ENCODE peak calls at places on chromosomes 16 and 17, in nine cellular contexts. One of them, this sample, is unnamed. For H3K4me1, the result is how much of the 10 kb centered on the place peaks cover.

GRCh38 chr16:80936410-80936809 is 70.3 kb downstream of the CMC2 start:
- DNase-seq in ovary: no peak
- DNase-seq in sigmoid colon: no peak
- DNase-seq in pancreas: no peak
- DNase-seq in CD8-positive, alpha-beta T cell: no peak
- DNase-seq in cardiac muscle cell: peak
- DNase-seq in right atrium auricular region: no peak
- DNase-seq in H1: no peak
- DNase-seq in A549: no peak
- DNase-seq in this sample: peak

GRCh38 chr17:82693168-82693867 is 5.2 kb downstream of the RAB40B start:
- DNase-seq in CD8-positive, alpha-beta T cell: no peak
- DNase-seq in H1: no peak
- DNase-seq in right atrium auricular region: no peak
- DNase-seq in pancreas: no peak
- DNase-seq in cardiac muscle cell: no peak
- DNase-seq in A549: no peak
- DNase-seq in ovary: no peak
- DNase-seq in sigmoid colon: no peak
- DNase-seq in this sample: no peak

GRCh38 chr17:74296548-74296936 is 22.5 kb downstream of the DNAI2 start:
- DNase-seq in cardiac muscle cell: peak
- DNase-seq in sigmoid colon: peak
- DNase-seq in CD8-positive, alpha-beta T cell: no peak
- DNase-seq in H1: peak
- DNase-seq in ovary: peak
- DNase-seq in pancreas: no peak
- DNase-seq in A549: peak
- DNase-seq in right atrium auricular region: peak
- DNase-seq in this sample: peak

GRCh38 chr17:79803997-79804855 is 7.3 kb upstream of the CBX8 start:
- DNase-seq in ovary: no peak
- DNase-seq in cardiac muscle cell: no peak
- DNase-seq in sigmoid colon: no peak
- DNase-seq in H1: no peak
- DNase-seq in right atrium auricular region: no peak
- DNase-seq in pancreas: no peak
- DNase-seq in CD8-positive, alpha-beta T cell: no peak
- DNase-seq in A549: no peak
- DNase-seq in this sample: peak

GRCh38 chr17:28344435-28344901 is 8.9 kb downstream of the TNFAIP1 start:
- DNase-seq in CD8-positive, alpha-beta T cell: no peak
- DNase-seq in A549: no peak
- DNase-seq in cardiac muscle cell: no peak
- DNase-seq in H1: no peak
- DNase-seq in right atrium auricular region: no peak
- DNase-seq in sigmoid colon: no peak
- DNase-seq in ovary: no peak
- DNase-seq in pancreas: no peak
- DNase-seq in this sample: no peak

GRCh38 chr17:6670571-6670970 is 19.0 kb downstream of the C17orf100 start:
- DNase-seq in pancreas: no peak
- DNase-seq in A549: no peak
- DNase-seq in cardiac muscle cell: no peak
- DNase-seq in H1: no peak
- DNase-seq in ovary: no peak
- DNase-seq in right atrium auricular region: no peak
- DNase-seq in sigmoid colon: no peak
- DNase-seq in CD8-positive, alpha-beta T cell: no peak
- DNase-seq in this sample: no peak

GRCh38 chr17:81519284-81520020 is 6.9 kb upstream of the ACTG1 start:
- DNase-seq in sigmoid colon: no peak
- DNase-seq in H1: no peak
- DNase-seq in pancreas: peak
- DNase-seq in ovary: no peak
- DNase-seq in cardiac muscle cell: no peak
- DNase-seq in CD8-positive, alpha-beta T cell: peak
- DNase-seq in right atrium auricular region: no peak
- DNase-seq in A549: peak
- DNase-seq in this sample: no peak

GRCh38 chr16:8740775-8741355 is 56.6 kb downstream of the TMEM186 start:
- DNase-seq in cardiac muscle cell: no peak
- DNase-seq in sigmoid colon: peak
- DNase-seq in right atrium auricular region: no peak
- DNase-seq in H1: no peak
- DNase-seq in ovary: no peak
- DNase-seq in pancreas: no peak
- DNase-seq in A549: no peak
- DNase-seq in CD8-positive, alpha-beta T cell: no peak
- DNase-seq in this sample: no peak

GRCh38 chr17:82876602-82877391 is 37.0 kb upstream of the ZNF750 start:
- DNase-seq in right atrium auricular region: peak
- DNase-seq in ovary: peak
- DNase-seq in sigmoid colon: peak
- DNase-seq in A549: no peak
- DNase-seq in CD8-positive, alpha-beta T cell: no peak
- DNase-seq in H1: no peak
- DNase-seq in cardiac muscle cell: peak
- DNase-seq in pancreas: peak
- DNase-seq in this sample: peak

GRCh38 chr16:55478827-55479559 is at the start of gene MMP2:
- DNase-seq in pancreas: no peak
- DNase-seq in A549: no peak
- DNase-seq in right atrium auricular region: peak
- DNase-seq in cardiac muscle cell: peak
- DNase-seq in ovary: peak
- DNase-seq in H1: peak
- DNase-seq in CD8-positive, alpha-beta T cell: no peak
- DNase-seq in sigmoid colon: peak
- DNase-seq in this sample: peak

GRCh38 chr17:9924735-9925191 is 19.7 kb upstream of the RCVRN start:
- DNase-seq in sigmoid colon: no peak
- DNase-seq in ovary: no peak
- DNase-seq in right atrium auricular region: no peak
- DNase-seq in CD8-positive, alpha-beta T cell: no peak
- DNase-seq in A549: peak
- DNase-seq in H1: no peak
- DNase-seq in cardiac muscle cell: peak
- DNase-seq in pancreas: no peak
- DNase-seq in this sample: peak

GRCh38 chr16:85209526-85210121 is 97.4 kb upstream of the CIBAR2 start:
- DNase-seq in ovary: peak
- DNase-seq in cardiac muscle cell: no peak
- DNase-seq in CD8-positive, alpha-beta T cell: no peak
- DNase-seq in A549: no peak
- DNase-seq in H1: no peak
- DNase-seq in sigmoid colon: no peak
- DNase-seq in right atrium auricular region: no peak
- DNase-seq in pancreas: no peak
- DNase-seq in this sample: no peak

GRCh38 chr17:7001562-7001961 is 5.7 kb downstream of the ALOX12 start:
- DNase-seq in cardiac muscle cell: peak
- DNase-seq in CD8-positive, alpha-beta T cell: no peak
- DNase-seq in H1: no peak
- DNase-seq in A549: no peak
- DNase-seq in pancreas: no peak
- DNase-seq in ovary: no peak
- DNase-seq in right atrium auricular region: no peak
- DNase-seq in sigmoid colon: peak
- DNase-seq in this sample: no peak

GRCh38 chr17:27564463-27564862 is 66.5 kb upstream of the LGALS9 start:
- DNase-seq in A549: no peak
- DNase-seq in H1: no peak
- DNase-seq in CD8-positive, alpha-beta T cell: no peak
- DNase-seq in right atrium auricular region: no peak
- DNase-seq in sigmoid colon: no peak
- DNase-seq in ovary: no peak
- DNase-seq in cardiac muscle cell: peak
- DNase-seq in pancreas: no peak
- DNase-seq in this sample: no peak

GRCh38 chr16:84055801-84056634 is 13.4 kb upstream of the SLC38A8 start:
- DNase-seq in A549: no peak
- DNase-seq in cardiac muscle cell: no peak
- DNase-seq in pancreas: peak
- DNase-seq in right atrium auricular region: no peak
- DNase-seq in H1: no peak
- DNase-seq in sigmoid colon: peak
- DNase-seq in CD8-positive, alpha-beta T cell: no peak
- DNase-seq in ovary: no peak
- DNase-seq in this sample: no peak

DNA sequence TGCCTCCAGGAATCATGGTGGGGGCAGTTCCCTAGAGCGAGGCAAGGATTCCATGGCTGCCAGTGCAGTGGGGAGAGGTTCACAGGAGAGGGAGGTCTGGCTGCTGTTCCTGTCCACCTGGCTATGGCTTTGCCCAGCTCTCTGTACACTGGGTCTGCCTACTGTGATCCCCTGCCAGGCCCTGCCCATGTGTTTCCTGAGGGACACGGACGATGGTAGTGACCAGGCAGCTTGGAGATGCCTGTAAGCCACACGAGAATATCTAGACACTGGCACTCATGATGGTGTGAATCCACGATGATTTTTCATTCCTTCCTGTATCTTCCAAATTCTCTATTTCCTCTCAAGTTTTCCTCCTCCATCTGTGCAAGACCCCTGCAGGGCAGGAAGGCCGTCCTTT is 11.1 kb downstream of the C1QTNF8 start:
- DNase-seq in cardiac muscle cell: no peak
- DNase-seq in right atrium auricular region: no peak
- DNase-seq in pancreas: no peak
- DNase-seq in CD8-positive, alpha-beta T cell: no peak
- DNase-seq in sigmoid colon: no peak
- DNase-seq in ovary: no peak
- DNase-seq in A549: no peak
- DNase-seq in H1: no peak
- DNase-seq in this sample: no peak
- H3K4me3 ChIP-seq in cardiac muscle cell: no peak
- H3K4me3 ChIP-seq in right atrium auricular region: no peak
- H3K4me3 ChIP-seq in pancreas: no peak
- H3K4me3 ChIP-seq in CD8-positive, alpha-beta T cell: no peak
- H3K4me3 ChIP-seq in sigmoid colon: no peak
- H3K4me3 ChIP-seq in ovary: no peak
- H3K4me3 ChIP-seq in A549: no peak
- H3K4me3 ChIP-seq in H1: no peak
- H3K4me3 ChIP-seq in this sample: no peak

GRCh38 chr16:4323071-4323844 is 7.4 kb downstream of the GLIS2 start:
- DNase-seq in A549: no peak
- DNase-seq in pancreas: peak
- DNase-seq in cardiac muscle cell: no peak
- DNase-seq in CD8-positive, alpha-beta T cell: no peak
- DNase-seq in sigmoid colon: peak
- DNase-seq in right atrium auricular region: no peak
- DNase-seq in ovary: no peak
- DNase-seq in H1: no peak
- DNase-seq in this sample: no peak
- H3K4me1 ChIP-seq in A549: half or more
- H3K4me1 ChIP-seq in pancreas: under half
- H3K4me1 ChIP-seq in cardiac muscle cell: under half
- H3K4me1 ChIP-seq in CD8-positive, alpha-beta T cell: under half
- H3K4me1 ChIP-seq in sigmoid colon: under half
- H3K4me1 ChIP-seq in right atrium auricular region: under half
- H3K4me1 ChIP-seq in ovary: under half
- H3K4me1 ChIP-seq in H1: under half
- H3K4me1 ChIP-seq in this sample: under half

GRCh38 chr17:17060001-17060929 is 18.0 kb downstream of the MPRIP start:
- DNase-seq in A549: no peak
- DNase-seq in right atrium auricular region: no peak
- DNase-seq in pancreas: peak
- DNase-seq in sigmoid colon: peak
- DNase-seq in cardiac muscle cell: no peak
- DNase-seq in ovary: no peak
- DNase-seq in CD8-positive, alpha-beta T cell: no peak
- DNase-seq in H1: no peak
- DNase-seq in this sample: no peak
- TF ChIP-seq CTCF in A549: no peak
- TF ChIP-seq CTCF in right atrium auricular region: no peak
- TF ChIP-seq CTCF in pancreas: no peak
- TF ChIP-seq CTCF in sigmoid colon: no peak
- TF ChIP-seq CTCF in cardiac muscle cell: no peak
- TF ChIP-seq CTCF in ovary: no peak
- TF ChIP-seq CTCF in CD8-positive, alpha-beta T cell: no peak
- TF ChIP-seq CTCF in H1: no peak
- TF ChIP-seq CTCF in this sample: no peak

DNA sequence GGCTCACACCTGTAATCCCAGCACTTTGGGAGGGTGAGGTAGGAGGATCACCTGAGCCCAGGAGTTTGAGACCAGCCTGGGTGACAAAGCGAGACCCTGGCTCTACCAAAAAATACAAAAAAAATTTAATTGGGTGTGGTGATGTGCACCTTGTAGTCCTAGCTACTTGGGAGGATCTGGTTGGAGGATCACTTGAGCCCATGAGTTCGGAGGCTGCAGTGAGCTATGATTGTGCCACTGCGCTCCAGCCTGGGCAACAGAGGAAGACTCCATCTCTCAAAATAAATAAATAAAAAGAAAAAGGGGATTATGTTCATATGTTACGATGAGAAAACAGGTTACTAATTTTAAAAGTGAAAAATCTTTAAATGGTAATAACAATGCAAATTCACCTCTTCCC is 996 bp downstream of the MLKL start:
- DNase-seq in A549: no peak
- DNase-seq in ovary: no peak
- DNase-seq in H1: no peak
- DNase-seq in cardiac muscle cell: no peak
- DNase-seq in sigmoid colon: no peak
- DNase-seq in CD8-positive, alpha-beta T cell: no peak
- DNase-seq in right atrium auricular region: no peak
- DNase-seq in pancreas: no peak
- DNase-seq in this sample: no peak
- H3K4me3 ChIP-seq in A549: peak
- H3K4me3 ChIP-seq in ovary: peak
- H3K4me3 ChIP-seq in H1: no peak
- H3K4me3 ChIP-seq in cardiac muscle cell: no peak
- H3K4me3 ChIP-seq in sigmoid colon: peak
- H3K4me3 ChIP-seq in CD8-positive, alpha-beta T cell: no peak
- H3K4me3 ChIP-seq in right atrium auricular region: peak
- H3K4me3 ChIP-seq in pancreas: peak
- H3K4me3 ChIP-seq in this sample: peak

This sample was measured in A673.